ENCODE peak calls at places on chromosomes 6 and 20, in eight cellular contexts. One of them, this sample, is unnamed.

GRCh38 chr20:59102722-59103415 is 60.3 kb upstream of the PRELID3B start:
- DNase-seq in SW 1271: no peak
- DNase-seq in dorsolateral prefrontal cortex: no peak
- DNase-seq in ACHN: no peak
- DNase-seq in activated CD4-positive, alpha-beta T cell treated with anti-CD3 and anti-CD28 coated beads, Interleukin-2, amount 50 U/mL, for 24 hours: no peak
- DNase-seq in PC-3: no peak
- DNase-seq in ELF-1: no peak
- DNase-seq in left ventricle myocardium superior: no peak
- DNase-seq in this sample: no peak

GRCh38 chr6:83852528-83853177 is 507 bp upstream of the RIPPLY2 start:
- DNase-seq in SW 1271: no peak
- DNase-seq in dorsolateral prefrontal cortex: no peak
- DNase-seq in ACHN: no peak
- DNase-seq in activated CD4-positive, alpha-beta T cell treated with anti-CD3 and anti-CD28 coated beads, Interleukin-2, amount 50 U/mL, for 24 hours: no peak
- DNase-seq in PC-3: no peak
- DNase-seq in ELF-1: no peak
- DNase-seq in left ventricle myocardium superior: no peak
- DNase-seq in this sample: no peak

GRCh38 chr6:5453531-5453930 is 192.2 kb downstream of the FARS2 start:
- DNase-seq in SW 1271: no peak
- DNase-seq in dorsolateral prefrontal cortex: peak
- DNase-seq in ACHN: peak
- DNase-seq in activated CD4-positive, alpha-beta T cell treated with anti-CD3 and anti-CD28 coated beads, Interleukin-2, amount 50 U/mL, for 24 hours: no peak
- DNase-seq in PC-3: peak
- DNase-seq in ELF-1: no peak
- DNase-seq in left ventricle myocardium superior: no peak
- DNase-seq in this sample: no peak

GRCh38 chr20:16388731-16389130 is 184.5 kb downstream of the KIF16B start:
- DNase-seq in SW 1271: no peak
- DNase-seq in dorsolateral prefrontal cortex: no peak
- DNase-seq in ACHN: no peak
- DNase-seq in activated CD4-positive, alpha-beta T cell treated with anti-CD3 and anti-CD28 coated beads, Interleukin-2, amount 50 U/mL, for 24 hours: no peak
- DNase-seq in PC-3: no peak
- DNase-seq in ELF-1: no peak
- DNase-seq in left ventricle myocardium superior: no peak
- DNase-seq in this sample: no peak

GRCh38 chr20:53034899-53035298 is 62.7 kb downstream of the TSHZ2 start:
- DNase-seq in SW 1271: no peak
- DNase-seq in dorsolateral prefrontal cortex: no peak
- DNase-seq in ACHN: no peak
- DNase-seq in activated CD4-positive, alpha-beta T cell treated with anti-CD3 and anti-CD28 coated beads, Interleukin-2, amount 50 U/mL, for 24 hours: no peak
- DNase-seq in PC-3: no peak
- DNase-seq in ELF-1: no peak
- DNase-seq in left ventricle myocardium superior: no peak
- DNase-seq in this sample: no peak

GRCh38 chr6:142911395-142911794 is 33.6 kb downstream of the HIVEP2 start:
- DNase-seq in SW 1271: no peak
- DNase-seq in dorsolateral prefrontal cortex: no peak
- DNase-seq in ACHN: no peak
- DNase-seq in activated CD4-positive, alpha-beta T cell treated with anti-CD3 and anti-CD28 coated beads, Interleukin-2, amount 50 U/mL, for 24 hours: no peak
- DNase-seq in PC-3: no peak
- DNase-seq in ELF-1: no peak
- DNase-seq in left ventricle myocardium superior: no peak
- DNase-seq in this sample: no peak

GRCh38 chr6:118715371-118715770 is 64.0 kb upstream of the CEP85L start:
- DNase-seq in SW 1271: no peak
- DNase-seq in dorsolateral prefrontal cortex: no peak
- DNase-seq in ACHN: no peak
- DNase-seq in activated CD4-positive, alpha-beta T cell treated with anti-CD3 and anti-CD28 coated beads, Interleukin-2, amount 50 U/mL, for 24 hours: no peak
- DNase-seq in PC-3: no peak
- DNase-seq in ELF-1: no peak
- DNase-seq in left ventricle myocardium superior: no peak
- DNase-seq in this sample: no peak

GRCh38 chr6:41732601-41733348 is 2.6 kb downstream of the TFEB start:
- DNase-seq in SW 1271: no peak
- DNase-seq in dorsolateral prefrontal cortex: no peak
- DNase-seq in ACHN: peak
- DNase-seq in activated CD4-positive, alpha-beta T cell treated with anti-CD3 and anti-CD28 coated beads, Interleukin-2, amount 50 U/mL, for 24 hours: peak
- DNase-seq in PC-3: no peak
- DNase-seq in ELF-1: peak
- DNase-seq in left ventricle myocardium superior: no peak
- DNase-seq in this sample: no peak

GRCh38 chr6:163165922-163166321 is 248.6 kb upstream of the QKI start:
- DNase-seq in SW 1271: no peak
- DNase-seq in dorsolateral prefrontal cortex: peak
- DNase-seq in ACHN: no peak
- DNase-seq in activated CD4-positive, alpha-beta T cell treated with anti-CD3 and anti-CD28 coated beads, Interleukin-2, amount 50 U/mL, for 24 hours: no peak
- DNase-seq in PC-3: no peak
- DNase-seq in ELF-1: no peak
- DNase-seq in left ventricle myocardium superior: no peak
- DNase-seq in this sample: no peak

GRCh38 chr6:156851447-156851846 is 74.3 kb downstream of the ARID1B start:
- DNase-seq in SW 1271: no peak
- DNase-seq in dorsolateral prefrontal cortex: no peak
- DNase-seq in ACHN: no peak
- DNase-seq in activated CD4-positive, alpha-beta T cell treated with anti-CD3 and anti-CD28 coated beads, Interleukin-2, amount 50 U/mL, for 24 hours: no peak
- DNase-seq in PC-3: no peak
- DNase-seq in ELF-1: no peak
- DNase-seq in left ventricle myocardium superior: no peak
- DNase-seq in this sample: no peak

GRCh38 chr6:1606533-1607235 is 3.0 kb upstream of the FOXC1 start:
- DNase-seq in SW 1271: no peak
- DNase-seq in dorsolateral prefrontal cortex: no peak
- DNase-seq in ACHN: no peak
- DNase-seq in activated CD4-positive, alpha-beta T cell treated with anti-CD3 and anti-CD28 coated beads, Interleukin-2, amount 50 U/mL, for 24 hours: no peak
- DNase-seq in PC-3: no peak
- DNase-seq in ELF-1: peak
- DNase-seq in left ventricle myocardium superior: no peak
- DNase-seq in this sample: no peak

GRCh38 chr6:56263586-56264295 is 16.4 kb upstream of the COL21A1 start:
- DNase-seq in SW 1271: no peak
- DNase-seq in dorsolateral prefrontal cortex: no peak
- DNase-seq in ACHN: no peak
- DNase-seq in activated CD4-positive, alpha-beta T cell treated with anti-CD3 and anti-CD28 coated beads, Interleukin-2, amount 50 U/mL, for 24 hours: no peak
- DNase-seq in PC-3: no peak
- DNase-seq in ELF-1: no peak
- DNase-seq in left ventricle myocardium superior: no peak
- DNase-seq in this sample: no peak

GRCh38 chr6:156013155-156013554 is 557.5 kb upstream of the NOX3 start:
- DNase-seq in SW 1271: no peak
- DNase-seq in dorsolateral prefrontal cortex: no peak
- DNase-seq in ACHN: no peak
- DNase-seq in activated CD4-positive, alpha-beta T cell treated with anti-CD3 and anti-CD28 coated beads, Interleukin-2, amount 50 U/mL, for 24 hours: no peak
- DNase-seq in PC-3: no peak
- DNase-seq in ELF-1: no peak
- DNase-seq in left ventricle myocardium superior: no peak
- DNase-seq in this sample: no peak

GRCh38 chr20:57772349-57772964 is 62.6 kb upstream of the PMEPA1 start:
- DNase-seq in SW 1271: peak
- DNase-seq in dorsolateral prefrontal cortex: no peak
- DNase-seq in ACHN: peak
- DNase-seq in activated CD4-positive, alpha-beta T cell treated with anti-CD3 and anti-CD28 coated beads, Interleukin-2, amount 50 U/mL, for 24 hours: no peak
- DNase-seq in PC-3: peak
- DNase-seq in ELF-1: peak
- DNase-seq in left ventricle myocardium superior: no peak
- DNase-seq in this sample: peak

GRCh38 chr6:35061102-35061615 is 80.0 kb downstream of the TCP11 start:
- DNase-seq in SW 1271: no peak
- DNase-seq in dorsolateral prefrontal cortex: peak
- DNase-seq in ACHN: no peak
- DNase-seq in activated CD4-positive, alpha-beta T cell treated with anti-CD3 and anti-CD28 coated beads, Interleukin-2, amount 50 U/mL, for 24 hours: no peak
- DNase-seq in PC-3: no peak
- DNase-seq in ELF-1: no peak
- DNase-seq in left ventricle myocardium superior: no peak
- DNase-seq in this sample: no peak

GRCh38 chr6:111997863-111998191 is 56.1 kb upstream of the CCN6 start:
- DNase-seq in SW 1271: no peak
- DNase-seq in dorsolateral prefrontal cortex: no peak
- DNase-seq in ACHN: no peak
- DNase-seq in activated CD4-positive, alpha-beta T cell treated with anti-CD3 and anti-CD28 coated beads, Interleukin-2, amount 50 U/mL, for 24 hours: no peak
- DNase-seq in PC-3: no peak
- DNase-seq in ELF-1: no peak
- DNase-seq in left ventricle myocardium superior: peak
- DNase-seq in this sample: no peak

GRCh38 chr6:95169790-95170189 is 407.5 kb upstream of the MANEA start:
- DNase-seq in SW 1271: no peak
- DNase-seq in dorsolateral prefrontal cortex: no peak
- DNase-seq in ACHN: no peak
- DNase-seq in activated CD4-positive, alpha-beta T cell treated with anti-CD3 and anti-CD28 coated beads, Interleukin-2, amount 50 U/mL, for 24 hours: no peak
- DNase-seq in PC-3: no peak
- DNase-seq in ELF-1: no peak
- DNase-seq in left ventricle myocardium superior: no peak
- DNase-seq in this sample: no peak

GRCh38 chr6:75101896-75102680 is 103.8 kb downstream of the COL12A1 start:
- DNase-seq in SW 1271: no peak
- DNase-seq in dorsolateral prefrontal cortex: no peak
- DNase-seq in ACHN: no peak
- DNase-seq in activated CD4-positive, alpha-beta T cell treated with anti-CD3 and anti-CD28 coated beads, Interleukin-2, amount 50 U/mL, for 24 hours: no peak
- DNase-seq in PC-3: no peak
- DNase-seq in ELF-1: no peak
- DNase-seq in left ventricle myocardium superior: no peak
- DNase-seq in this sample: no peak

GRCh38 chr6:93407186-93407585 is 12.2 kb downstream of the EPHA7 start:
- DNase-seq in SW 1271: no peak
- DNase-seq in dorsolateral prefrontal cortex: no peak
- DNase-seq in ACHN: no peak
- DNase-seq in activated CD4-positive, alpha-beta T cell treated with anti-CD3 and anti-CD28 coated beads, Interleukin-2, amount 50 U/mL, for 24 hours: no peak
- DNase-seq in PC-3: peak
- DNase-seq in ELF-1: no peak
- DNase-seq in left ventricle myocardium superior: no peak
- DNase-seq in this sample: no peak

GRCh38 chr6:79601020-79601609 is 30.0 kb upstream of the SH3BGRL2 start:
- DNase-seq in SW 1271: no peak
- DNase-seq in dorsolateral prefrontal cortex: no peak
- DNase-seq in ACHN: no peak
- DNase-seq in activated CD4-positive, alpha-beta T cell treated with anti-CD3 and anti-CD28 coated beads, Interleukin-2, amount 50 U/mL, for 24 hours: no peak
- DNase-seq in PC-3: peak
- DNase-seq in ELF-1: no peak
- DNase-seq in left ventricle myocardium superior: no peak
- DNase-seq in this sample: peak

GRCh38 chr20:42277203-42277602 is 659.0 kb upstream of the CHD6 start:
- DNase-seq in SW 1271: no peak
- DNase-seq in dorsolateral prefrontal cortex: peak
- DNase-seq in ACHN: no peak
- DNase-seq in activated CD4-positive, alpha-beta T cell treated with anti-CD3 and anti-CD28 coated beads, Interleukin-2, amount 50 U/mL, for 24 hours: no peak
- DNase-seq in PC-3: no peak
- DNase-seq in ELF-1: no peak
- DNase-seq in left ventricle myocardium superior: no peak
- DNase-seq in this sample: no peak